ENCODE peak calls at places on chromosomes 12 and 14, in four cellular contexts. C is GM20000; L is activated CD4-positive, alpha-beta T cell treated with anti-CD3 and anti-CD28 coated beads for 36 hours; A is NK-92 treated with Interleukin-12 subunit alpha and Interleukin-12 subunit beta, amount 100 ng/mL, for 24 hours. X is an unnamed sample.

GRCh38 chr14:103735022-103735421 is 19.4 kb downstream of the ZFYVE21 start:
- DNase-seq in L (no peak), C (no peak), A (no peak), X (no peak)

GRCh38 chr14:68359862-68360552 is 432.9 kb downstream of the ZFP36L1 start:
- DNase-seq in L (peak), C (no peak), A (no peak), X (peak)

GRCh38 chr12:52390739-52391617 is 5.5 kb upstream of the KRT84 start:
- DNase-seq in A (no peak), C (no peak), L (peak), X (peak)

GRCh38 chr12:121364657-121365265 is 12.6 kb upstream of the ANAPC5 start:
- DNase-seq in A (no peak), L (no peak), C (no peak), X (no peak)

GRCh38 chr12:104458645-104459555 is 2.2 kb downstream of the CHST11 start:
- DNase-seq in L (peak), C (peak), A (peak), X (peak)

GRCh38 chr12:68336754-68337343 is 4.7 kb upstream of the MDM1 start:
- DNase-seq in L (no peak), C (no peak), A (no peak), X (no peak)

GRCh38 chr12:13339538-13339937 is 143.0 kb downstream of the EMP1 start:
- DNase-seq in L (no peak), C (no peak), A (no peak), X (no peak)

GRCh38 chr14:67241416-67242362 is at the start of gene PALS1:
- DNase-seq in L (peak), A (no peak), C (no peak), X (no peak)

GRCh38 chr12:89350661-89351488 is 1.4 kb downstream of the DUSP6 start:
- DNase-seq in L (peak), C (peak), A (peak), X (peak)

GRCh38 chr14:30267141-30267540 is 291.8 kb upstream of the G2E3 start:
- DNase-seq in A (no peak), C (no peak), L (no peak), X (no peak)

GRCh38 chr12:131141483-131141882 is 187.8 kb downstream of the ADGRD1 start:
- DNase-seq in A (no peak), L (no peak), C (no peak), X (no peak)

X was measured in Peyer's patch.